ENCODE peak calls at places on chromosomes 13 and 19, in seven cellular contexts. One of them, this sample, is unnamed. For H3K4me1, the result is how much of the 10 kb centered on the place peaks cover.

GRCh38 chr19:52196256-52196967 is 6.6 kb downstream of the PPP2R1A start:
- DNase-seq in naive thymus-derived CD4-positive, alpha-beta T cell: no peak
- DNase-seq in A549: no peak
- DNase-seq in lower lobe of right lung: no peak
- DNase-seq in Panc1: no peak
- DNase-seq in left ventricle myocardium inferior: no peak
- DNase-seq in psoas muscle: no peak
- DNase-seq in this sample: no peak

GRCh38 chr13:95258098-95258497 is 43.2 kb downstream of the ABCC4 start:
- DNase-seq in left ventricle myocardium inferior: no peak
- DNase-seq in A549: no peak
- DNase-seq in Panc1: no peak
- DNase-seq in naive thymus-derived CD4-positive, alpha-beta T cell: no peak
- DNase-seq in lower lobe of right lung: no peak
- DNase-seq in psoas muscle: no peak
- DNase-seq in this sample: no peak

GRCh38 chr19:43439183-43440063 is 24.7 kb downstream of the TEX101 start:
- DNase-seq in naive thymus-derived CD4-positive, alpha-beta T cell: peak
- DNase-seq in left ventricle myocardium inferior: no peak
- DNase-seq in A549: peak
- DNase-seq in Panc1: no peak
- DNase-seq in lower lobe of right lung: no peak
- DNase-seq in psoas muscle: no peak
- DNase-seq in this sample: peak

GRCh38 chr13:110561335-110562033 is at the start of gene RAB20:
- DNase-seq in psoas muscle: peak
- DNase-seq in lower lobe of right lung: peak
- DNase-seq in naive thymus-derived CD4-positive, alpha-beta T cell: peak
- DNase-seq in left ventricle myocardium inferior: peak
- DNase-seq in Panc1: no peak
- DNase-seq in A549: peak
- DNase-seq in this sample: peak

GRCh38 chr13:69109891-69110525 is 997.6 kb upstream of the ATXN8OS start:
- DNase-seq in lower lobe of right lung: no peak
- DNase-seq in naive thymus-derived CD4-positive, alpha-beta T cell: no peak
- DNase-seq in Panc1: no peak
- DNase-seq in psoas muscle: no peak
- DNase-seq in A549: no peak
- DNase-seq in left ventricle myocardium inferior: no peak
- DNase-seq in this sample: no peak

GRCh38 chr19:17234911-17235617 is 9.0 kb downstream of the OCEL1 start:
- DNase-seq in left ventricle myocardium inferior: peak
- DNase-seq in A549: peak
- DNase-seq in naive thymus-derived CD4-positive, alpha-beta T cell: peak
- DNase-seq in Panc1: no peak
- DNase-seq in lower lobe of right lung: peak
- DNase-seq in psoas muscle: peak
- DNase-seq in this sample: peak

GRCh38 chr19:54164369-54165068 is 5.0 kb upstream of the LENG1 start:
- DNase-seq in Panc1: no peak
- DNase-seq in lower lobe of right lung: peak
- DNase-seq in left ventricle myocardium inferior: no peak
- DNase-seq in naive thymus-derived CD4-positive, alpha-beta T cell: no peak
- DNase-seq in psoas muscle: no peak
- DNase-seq in A549: peak
- DNase-seq in this sample: no peak

GRCh38 chr13:23175920-23176319 is 4.9 kb upstream of the SGCG start:
- DNase-seq in psoas muscle: no peak
- DNase-seq in A549: no peak
- DNase-seq in naive thymus-derived CD4-positive, alpha-beta T cell: no peak
- DNase-seq in left ventricle myocardium inferior: no peak
- DNase-seq in Panc1: no peak
- DNase-seq in lower lobe of right lung: no peak
- DNase-seq in this sample: no peak

GRCh38 chr13:31380728-31381127 is 181.0 kb downstream of the B3GLCT start:
- DNase-seq in psoas muscle: no peak
- DNase-seq in naive thymus-derived CD4-positive, alpha-beta T cell: no peak
- DNase-seq in lower lobe of right lung: no peak
- DNase-seq in Panc1: no peak
- DNase-seq in left ventricle myocardium inferior: no peak
- DNase-seq in A549: no peak
- DNase-seq in this sample: no peak

GRCh38 chr19:11693505-11694499 is 44.9 kb downstream of the ZNF823 start:
- DNase-seq in lower lobe of right lung: no peak
- DNase-seq in left ventricle myocardium inferior: no peak
- DNase-seq in naive thymus-derived CD4-positive, alpha-beta T cell: no peak
- DNase-seq in A549: no peak
- DNase-seq in psoas muscle: no peak
- DNase-seq in Panc1: no peak
- DNase-seq in this sample: peak

GRCh38 chr19:778910-779653 is 18.2 kb upstream of the PTBP1 start:
- DNase-seq in A549: peak
- DNase-seq in naive thymus-derived CD4-positive, alpha-beta T cell: no peak
- DNase-seq in left ventricle myocardium inferior: no peak
- DNase-seq in lower lobe of right lung: no peak
- DNase-seq in psoas muscle: peak
- DNase-seq in Panc1: no peak
- DNase-seq in this sample: no peak

GRCh38 chr19:6065685-6066365 is 44.5 kb downstream of the RFX2 start:
- DNase-seq in psoas muscle: peak
- DNase-seq in A549: peak
- DNase-seq in lower lobe of right lung: peak
- DNase-seq in Panc1: no peak
- DNase-seq in naive thymus-derived CD4-positive, alpha-beta T cell: no peak
- DNase-seq in left ventricle myocardium inferior: peak
- DNase-seq in this sample: no peak

GRCh38 chr19:42422576-42423461 is 4.4 kb downstream of the LIPE start:
- DNase-seq in naive thymus-derived CD4-positive, alpha-beta T cell: peak
- DNase-seq in psoas muscle: no peak
- DNase-seq in left ventricle myocardium inferior: no peak
- DNase-seq in lower lobe of right lung: no peak
- DNase-seq in Panc1: no peak
- DNase-seq in A549: no peak
- DNase-seq in this sample: peak

GRCh38 chr13:76992548-76993001 is 694 bp downstream of the CLN5 start:
- DNase-seq in Panc1: no peak
- DNase-seq in lower lobe of right lung: no peak
- DNase-seq in A549: peak
- DNase-seq in left ventricle myocardium inferior: no peak
- DNase-seq in psoas muscle: no peak
- DNase-seq in naive thymus-derived CD4-positive, alpha-beta T cell: peak
- DNase-seq in this sample: peak

GRCh38 chr13:93496985-93497673 is 270.5 kb downstream of the GPC6 start:
- DNase-seq in Panc1: no peak
- DNase-seq in psoas muscle: no peak
- DNase-seq in naive thymus-derived CD4-positive, alpha-beta T cell: no peak
- DNase-seq in A549: no peak
- DNase-seq in lower lobe of right lung: no peak
- DNase-seq in left ventricle myocardium inferior: no peak
- DNase-seq in this sample: no peak

GRCh38 chr13:34164585-34164984 is 346.6 kb downstream of the RFC3 start:
- DNase-seq in Panc1: no peak
- DNase-seq in naive thymus-derived CD4-positive, alpha-beta T cell: no peak
- DNase-seq in left ventricle myocardium inferior: no peak
- DNase-seq in A549: no peak
- DNase-seq in psoas muscle: no peak
- DNase-seq in lower lobe of right lung: no peak
- DNase-seq in this sample: no peak

GRCh38 chr19:32830231-32831014 is 39.1 kb downstream of the SLC7A9 start:
- DNase-seq in psoas muscle: no peak
- DNase-seq in lower lobe of right lung: no peak
- DNase-seq in Panc1: no peak
- DNase-seq in left ventricle myocardium inferior: no peak
- DNase-seq in naive thymus-derived CD4-positive, alpha-beta T cell: no peak
- DNase-seq in A549: no peak
- DNase-seq in this sample: no peak

GRCh38 chr13:32299893-32300292 is 15.3 kb downstream of the ZAR1L start:
- DNase-seq in Panc1: no peak
- DNase-seq in lower lobe of right lung: no peak
- DNase-seq in A549: no peak
- DNase-seq in left ventricle myocardium inferior: no peak
- DNase-seq in naive thymus-derived CD4-positive, alpha-beta T cell: no peak
- DNase-seq in psoas muscle: no peak
- DNase-seq in this sample: no peak

GRCh38 chr13:85597790-85598500 is 201.3 kb downstream of the SLITRK6 start:
- DNase-seq in left ventricle myocardium inferior: no peak
- DNase-seq in naive thymus-derived CD4-positive, alpha-beta T cell: no peak
- DNase-seq in A549: no peak
- DNase-seq in lower lobe of right lung: no peak
- DNase-seq in Panc1: no peak
- DNase-seq in psoas muscle: no peak
- DNase-seq in this sample: no peak

GRCh38 chr19:39470724-39471339 is 9.8 kb upstream of the TIMM50 start:
- DNase-seq in lower lobe of right lung: no peak
- DNase-seq in Panc1: no peak
- DNase-seq in A549: no peak
- DNase-seq in psoas muscle: no peak
- DNase-seq in naive thymus-derived CD4-positive, alpha-beta T cell: no peak
- DNase-seq in left ventricle myocardium inferior: no peak
- DNase-seq in this sample: no peak

GRCh38 chr13:33536639-33537425 is 251.3 kb upstream of the STARD13 start:
- DNase-seq in Panc1: no peak
- DNase-seq in psoas muscle: no peak
- DNase-seq in lower lobe of right lung: no peak
- DNase-seq in left ventricle myocardium inferior: no peak
- DNase-seq in naive thymus-derived CD4-positive, alpha-beta T cell: no peak
- DNase-seq in A549: peak
- DNase-seq in this sample: no peak

GRCh38 chr13:90702050-90702449 is 645.4 kb upstream of the MIR17HG start:
- DNase-seq in lower lobe of right lung: no peak
- DNase-seq in psoas muscle: no peak
- DNase-seq in naive thymus-derived CD4-positive, alpha-beta T cell: no peak
- DNase-seq in left ventricle myocardium inferior: no peak
- DNase-seq in A549: no peak
- DNase-seq in Panc1: no peak
- DNase-seq in this sample: no peak

GRCh38 chr13:60326273-60326672 is 70.7 kb upstream of the TDRD3 start:
- DNase-seq in naive thymus-derived CD4-positive, alpha-beta T cell: no peak
- DNase-seq in psoas muscle: no peak
- DNase-seq in A549: no peak
- DNase-seq in Panc1: no peak
- DNase-seq in left ventricle myocardium inferior: no peak
- DNase-seq in lower lobe of right lung: no peak
- DNase-seq in this sample: no peak
- H3K4me1 ChIP-seq in naive thymus-derived CD4-positive, alpha-beta T cell: under half
- H3K4me1 ChIP-seq in psoas muscle: under half
- H3K4me1 ChIP-seq in A549: under half
- H3K4me1 ChIP-seq in Panc1: under half
- H3K4me1 ChIP-seq in left ventricle myocardium inferior: under half
- H3K4me1 ChIP-seq in lower lobe of right lung: under half
- H3K4me1 ChIP-seq in this sample: under half

DNA sequence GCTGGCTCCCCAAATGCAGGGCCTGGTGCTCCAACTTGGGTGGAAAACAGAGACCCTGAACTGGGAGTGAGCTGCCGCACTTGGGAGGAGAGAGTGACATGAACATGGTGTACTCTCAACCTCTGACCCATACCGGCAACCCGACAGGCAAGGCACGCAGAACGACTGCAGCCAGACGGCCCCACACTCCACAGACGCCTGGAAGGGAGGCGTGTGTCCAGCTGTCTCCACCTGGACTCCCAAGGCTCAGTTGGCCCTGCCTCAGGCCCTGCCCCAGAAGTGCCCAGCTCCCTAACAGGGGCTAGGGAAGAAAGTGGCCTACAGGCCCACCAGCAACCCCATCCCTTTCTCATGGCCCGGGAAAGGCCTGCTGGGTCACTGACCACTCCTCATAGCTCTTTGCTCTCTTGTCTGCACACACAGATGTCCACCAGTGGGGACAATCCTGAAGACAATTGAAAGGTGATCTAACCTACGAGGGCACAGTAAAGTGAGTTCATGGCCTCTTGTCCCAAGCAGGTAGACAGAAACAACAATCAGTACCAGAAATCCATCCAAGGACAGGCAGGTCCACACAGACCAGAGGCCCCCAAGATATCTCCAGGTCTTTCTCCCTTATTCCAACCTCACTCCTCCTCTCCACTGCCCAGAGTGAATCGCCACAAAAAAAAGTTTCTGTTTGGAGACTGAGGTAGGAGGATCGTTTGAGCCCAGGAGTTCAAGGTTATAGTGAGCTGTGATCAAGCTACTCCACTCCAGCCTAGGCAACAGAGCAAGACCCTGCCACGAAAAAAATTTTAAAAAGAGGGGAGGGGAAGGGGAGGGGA is 28.2 kb downstream of the ELL start:
- DNase-seq in psoas muscle: no peak
- DNase-seq in naive thymus-derived CD4-positive, alpha-beta T cell: no peak
- DNase-seq in left ventricle myocardium inferior: no peak
- DNase-seq in Panc1: no peak
- DNase-seq in lower lobe of right lung: no peak
- DNase-seq in A549: no peak
- DNase-seq in this sample: no peak
- H3K4me1 ChIP-seq in psoas muscle: half or more
- H3K4me1 ChIP-seq in naive thymus-derived CD4-positive, alpha-beta T cell: half or more
- H3K4me1 ChIP-seq in left ventricle myocardium inferior: half or more
- H3K4me1 ChIP-seq in Panc1: under half
- H3K4me1 ChIP-seq in lower lobe of right lung: half or more
- H3K4me1 ChIP-seq in A549: under half
- H3K4me1 ChIP-seq in this sample: under half

GRCh38 chr19:8457209-8457608 is 12.4 kb downstream of the HNRNPM start:
- DNase-seq in naive thymus-derived CD4-positive, alpha-beta T cell: no peak
- DNase-seq in lower lobe of right lung: no peak
- DNase-seq in psoas muscle: no peak
- DNase-seq in A549: no peak
- DNase-seq in Panc1: no peak
- DNase-seq in left ventricle myocardium inferior: no peak
- DNase-seq in this sample: no peak

GRCh38 chr19:8459095-8459494 is 14.3 kb downstream of the HNRNPM start:
- DNase-seq in psoas muscle: no peak
- DNase-seq in Panc1: no peak
- DNase-seq in A549: no peak
- DNase-seq in left ventricle myocardium inferior: no peak
- DNase-seq in naive thymus-derived CD4-positive, alpha-beta T cell: no peak
- DNase-seq in lower lobe of right lung: no peak
- DNase-seq in this sample: no peak

GRCh38 chr19:8459520-8460260 is 14.9 kb downstream of the HNRNPM start:
- DNase-seq in A549: peak
- DNase-seq in left ventricle myocardium inferior: no peak
- DNase-seq in psoas muscle: no peak
- DNase-seq in lower lobe of right lung: no peak
- DNase-seq in naive thymus-derived CD4-positive, alpha-beta T cell: no peak
- DNase-seq in Panc1: peak
- DNase-seq in this sample: no peak

GRCh38 chr19:8457802-8458201 is 13.0 kb downstream of the HNRNPM start:
- DNase-seq in left ventricle myocardium inferior: no peak
- DNase-seq in A549: no peak
- DNase-seq in lower lobe of right lung: no peak
- DNase-seq in psoas muscle: no peak
- DNase-seq in Panc1: no peak
- DNase-seq in naive thymus-derived CD4-positive, alpha-beta T cell: no peak
- DNase-seq in this sample: no peak

GRCh38 chr19:8458380-8458779 is 13.6 kb downstream of the HNRNPM start:
- DNase-seq in Panc1: no peak
- DNase-seq in lower lobe of right lung: no peak
- DNase-seq in psoas muscle: no peak
- DNase-seq in naive thymus-derived CD4-positive, alpha-beta T cell: no peak
- DNase-seq in left ventricle myocardium inferior: no peak
- DNase-seq in A549: no peak
- DNase-seq in this sample: no peak
- H3K4me1 ChIP-seq in Panc1: half or more
- H3K4me1 ChIP-seq in lower lobe of right lung: half or more
- H3K4me1 ChIP-seq in psoas muscle: half or more
- H3K4me1 ChIP-seq in naive thymus-derived CD4-positive, alpha-beta T cell: under half
- H3K4me1 ChIP-seq in left ventricle myocardium inferior: half or more
- H3K4me1 ChIP-seq in A549: half or more
- H3K4me1 ChIP-seq in this sample: under half

GRCh38 chr19:7676376-7676775 is 514 bp upstream of the MCEMP1 start:
- DNase-seq in lower lobe of right lung: peak
- DNase-seq in A549: no peak
- DNase-seq in naive thymus-derived CD4-positive, alpha-beta T cell: no peak
- DNase-seq in Panc1: no peak
- DNase-seq in psoas muscle: no peak
- DNase-seq in left ventricle myocardium inferior: no peak
- DNase-seq in this sample: peak
- H3K4me1 ChIP-seq in lower lobe of right lung: under half
- H3K4me1 ChIP-seq in A549: under half
- H3K4me1 ChIP-seq in naive thymus-derived CD4-positive, alpha-beta T cell: under half
- H3K4me1 ChIP-seq in Panc1: under half
- H3K4me1 ChIP-seq in psoas muscle: under half
- H3K4me1 ChIP-seq in left ventricle myocardium inferior: under half
- H3K4me1 ChIP-seq in this sample: under half